ENCODE peak calls at places on chromosomes 3 and 15, in seven cellular contexts. One of them, this sample, is unnamed.

GRCh38 chr3:50639055-50639494 is 22.1 kb downstream of the MAPKAPK3 start:
- DNase-seq in HepG2: no peak
- DNase-seq in pancreas: no peak
- DNase-seq in left ventricle myocardium inferior: no peak
- DNase-seq in Karpas-422: no peak
- DNase-seq in A549: no peak
- DNase-seq in testis: no peak
- DNase-seq in this sample: no peak

GRCh38 chr3:187368251-187368733 is at the start of gene RTP4:
- DNase-seq in HepG2: peak; percentile 37
- DNase-seq in pancreas: peak; percentile 4
- DNase-seq in left ventricle myocardium inferior: no peak
- DNase-seq in Karpas-422: peak; percentile 79
- DNase-seq in A549: no peak
- DNase-seq in testis: peak; percentile 32
- DNase-seq in this sample: no peak

GRCh38 chr15:92014461-92015030 is 161.0 kb downstream of the SLCO3A1 start:
- DNase-seq in HepG2: no peak
- DNase-seq in pancreas: no peak
- DNase-seq in left ventricle myocardium inferior: no peak
- DNase-seq in Karpas-422: peak; percentile 68
- DNase-seq in A549: no peak
- DNase-seq in testis: peak; percentile 76
- DNase-seq in this sample: no peak

GRCh38 chr3:136787226-136787793 is 31.6 kb upstream of the SLC35G2 start:
- DNase-seq in HepG2: peak; percentile 27
- DNase-seq in pancreas: peak; percentile 18
- DNase-seq in left ventricle myocardium inferior: no peak
- DNase-seq in Karpas-422: no peak
- DNase-seq in A549: no peak
- DNase-seq in testis: peak; percentile 18
- DNase-seq in this sample: peak; percentile 38

GRCh38 chr3:67076607-67077006 is 78.5 kb downstream of the KBTBD8 start:
- DNase-seq in HepG2: no peak
- DNase-seq in pancreas: no peak
- DNase-seq in left ventricle myocardium inferior: no peak
- DNase-seq in Karpas-422: no peak
- DNase-seq in A549: no peak
- DNase-seq in testis: no peak
- DNase-seq in this sample: no peak

GRCh38 chr3:70383360-70383831 is 71.0 kb upstream of the MDFIC2 start:
- DNase-seq in HepG2: no peak
- DNase-seq in pancreas: no peak
- DNase-seq in left ventricle myocardium inferior: no peak
- DNase-seq in Karpas-422: no peak
- DNase-seq in A549: no peak
- DNase-seq in testis: no peak
- DNase-seq in this sample: no peak

GRCh38 chr15:54026891-54027290 is 48.6 kb downstream of the UNC13C start:
- DNase-seq in HepG2: no peak
- DNase-seq in pancreas: no peak
- DNase-seq in left ventricle myocardium inferior: no peak
- DNase-seq in Karpas-422: no peak
- DNase-seq in A549: no peak
- DNase-seq in testis: no peak
- DNase-seq in this sample: no peak

GRCh38 chr15:70426065-70426821 is 328.5 kb upstream of the TLE3 start:
- DNase-seq in HepG2: no peak
- DNase-seq in pancreas: no peak
- DNase-seq in left ventricle myocardium inferior: no peak
- DNase-seq in Karpas-422: no peak
- DNase-seq in A549: no peak
- DNase-seq in testis: no peak
- DNase-seq in this sample: peak; percentile 52

GRCh38 chr3:72776-73175 is 123.8 kb upstream of the CHL1 start:
- DNase-seq in HepG2: no peak
- DNase-seq in pancreas: no peak
- DNase-seq in left ventricle myocardium inferior: no peak
- DNase-seq in Karpas-422: no peak
- DNase-seq in A549: no peak
- DNase-seq in testis: peak; percentile 22
- DNase-seq in this sample: no peak

GRCh38 chr15:38651328-38652038 is 86.9 kb upstream of the RASGRP1 start:
- DNase-seq in HepG2: no peak
- DNase-seq in pancreas: no peak
- DNase-seq in left ventricle myocardium inferior: no peak
- DNase-seq in Karpas-422: peak; percentile 91
- DNase-seq in A549: no peak
- DNase-seq in testis: no peak
- DNase-seq in this sample: no peak

GRCh38 chr3:123084192-123084591 is 17.4 kb downstream of the PDIA5 start:
- DNase-seq in HepG2: peak; percentile 9
- DNase-seq in pancreas: no peak
- DNase-seq in left ventricle myocardium inferior: peak; percentile 54
- DNase-seq in Karpas-422: no peak
- DNase-seq in A549: no peak
- DNase-seq in testis: peak; percentile 82
- DNase-seq in this sample: no peak

GRCh38 chr15:92383528-92384326 is 10.0 kb upstream of the ST8SIA2 start:
- DNase-seq in HepG2: peak; percentile 15
- DNase-seq in pancreas: no peak
- DNase-seq in left ventricle myocardium inferior: no peak
- DNase-seq in Karpas-422: peak; percentile 70
- DNase-seq in A549: peak; percentile 65
- DNase-seq in testis: peak; percentile 44
- DNase-seq in this sample: no peak

GRCh38 chr15:62896969-62897486 is 145.5 kb upstream of the TPM1 start:
- DNase-seq in HepG2: peak; percentile 93
- DNase-seq in pancreas: peak; percentile 91
- DNase-seq in left ventricle myocardium inferior: peak; percentile 89
- DNase-seq in Karpas-422: peak; percentile 28
- DNase-seq in A549: peak; percentile 96
- DNase-seq in testis: peak; percentile 79
- DNase-seq in this sample: peak; percentile 99

GRCh38 chr3:66338927-66339326 is 118.1 kb downstream of the SLC25A26 start:
- DNase-seq in HepG2: no peak
- DNase-seq in pancreas: no peak
- DNase-seq in left ventricle myocardium inferior: no peak
- DNase-seq in Karpas-422: no peak
- DNase-seq in A549: no peak
- DNase-seq in testis: no peak
- DNase-seq in this sample: no peak

GRCh38 chr3:50303038-50303815 is at the start of gene HYAL1:
- DNase-seq in HepG2: peak; percentile 91
- DNase-seq in pancreas: peak; percentile 63
- DNase-seq in left ventricle myocardium inferior: peak; percentile 84
- DNase-seq in Karpas-422: no peak
- DNase-seq in A549: no peak
- DNase-seq in testis: no peak
- DNase-seq in this sample: no peak

GRCh38 chr15:51727141-51727897 is 10.1 kb downstream of the LYSMD2 start:
- DNase-seq in HepG2: peak; percentile 11
- DNase-seq in pancreas: no peak
- DNase-seq in left ventricle myocardium inferior: no peak
- DNase-seq in Karpas-422: peak; percentile 67
- DNase-seq in A549: peak; percentile 34
- DNase-seq in testis: no peak
- DNase-seq in this sample: no peak

GRCh38 chr15:68677996-68678395 is 99.2 kb downstream of the CORO2B start:
- DNase-seq in HepG2: no peak
- DNase-seq in pancreas: no peak
- DNase-seq in left ventricle myocardium inferior: no peak
- DNase-seq in Karpas-422: peak; percentile 20
- DNase-seq in A549: no peak
- DNase-seq in testis: no peak
- DNase-seq in this sample: no peak

GRCh38 chr3:119726909-119727308 is 24.1 kb downstream of the CFAP91 start:
- DNase-seq in HepG2: no peak
- DNase-seq in pancreas: no peak
- DNase-seq in left ventricle myocardium inferior: no peak
- DNase-seq in Karpas-422: no peak
- DNase-seq in A549: no peak
- DNase-seq in testis: no peak
- DNase-seq in this sample: no peak

GRCh38 chr3:188546835-188547670 is 393.1 kb downstream of the LPP start:
- DNase-seq in HepG2: peak; percentile 78
- DNase-seq in pancreas: no peak
- DNase-seq in left ventricle myocardium inferior: no peak
- DNase-seq in Karpas-422: no peak
- DNase-seq in A549: peak; percentile 10
- DNase-seq in testis: no peak
- DNase-seq in this sample: no peak

GRCh38 chr3:170864525-170865208 is 5.3 kb downstream of the RPL22L1 start:
- DNase-seq in HepG2: no peak
- DNase-seq in pancreas: no peak
- DNase-seq in left ventricle myocardium inferior: no peak
- DNase-seq in Karpas-422: peak; percentile 59
- DNase-seq in A549: no peak
- DNase-seq in testis: no peak
- DNase-seq in this sample: no peak

GRCh38 chr15:58856090-58856489 is 77.4 kb downstream of the SLTM start:
- DNase-seq in HepG2: no peak
- DNase-seq in pancreas: no peak
- DNase-seq in left ventricle myocardium inferior: no peak
- DNase-seq in Karpas-422: no peak
- DNase-seq in A549: no peak
- DNase-seq in testis: no peak
- DNase-seq in this sample: peak; percentile 78

GRCh38 chr15:78067328-78068241 is 9.9 kb downstream of the TBC1D2B start:
- DNase-seq in HepG2: no peak
- DNase-seq in pancreas: no peak
- DNase-seq in left ventricle myocardium inferior: no peak
- DNase-seq in Karpas-422: peak; percentile 58
- DNase-seq in A549: no peak
- DNase-seq in testis: no peak
- DNase-seq in this sample: no peak

GRCh38 chr15:78065284-78065872 is 12.1 kb downstream of the TBC1D2B start:
- DNase-seq in HepG2: peak; percentile 99
- DNase-seq in pancreas: no peak
- DNase-seq in left ventricle myocardium inferior: peak; percentile 55
- DNase-seq in Karpas-422: no peak
- DNase-seq in A549: no peak
- DNase-seq in testis: peak; percentile 67
- DNase-seq in this sample: peak; percentile 98

GRCh38 chr15:78063966-78064365 is 13.5 kb downstream of the TBC1D2B start:
- DNase-seq in HepG2: no peak
- DNase-seq in pancreas: no peak
- DNase-seq in left ventricle myocardium inferior: no peak
- DNase-seq in Karpas-422: no peak
- DNase-seq in A549: no peak
- DNase-seq in testis: no peak
- DNase-seq in this sample: no peak

GRCh38 chr15:78064544-78064943 is 13.0 kb downstream of the TBC1D2B start:
- DNase-seq in HepG2: no peak
- DNase-seq in pancreas: no peak
- DNase-seq in left ventricle myocardium inferior: no peak
- DNase-seq in Karpas-422: no peak
- DNase-seq in A549: no peak
- DNase-seq in testis: no peak
- DNase-seq in this sample: no peak

GRCh38 chr15:78065973-78066946 is 11.3 kb downstream of the TBC1D2B start:
- DNase-seq in HepG2: no peak
- DNase-seq in pancreas: no peak
- DNase-seq in left ventricle myocardium inferior: no peak
- DNase-seq in Karpas-422: peak; percentile 71
- DNase-seq in A549: no peak
- DNase-seq in testis: no peak
- DNase-seq in this sample: no peak
- H3K27ac ChIP-seq in HepG2: peak overlapping the region; percentile 73
- H3K27ac ChIP-seq in pancreas: peak overlapping the region; percentile 76
- H3K27ac ChIP-seq in left ventricle myocardium inferior: peak overlapping the region; percentile 85
- H3K27ac ChIP-seq in Karpas-422: peak overlapping the region; percentile 94
- H3K27ac ChIP-seq in A549: no peak overlapping the region
- H3K27ac ChIP-seq in testis: peak overlapping the region; percentile 63
- H3K27ac ChIP-seq in this sample: peak overlapping the region; percentile 71

GRCh38 chr15:67134577-67135492 is 69.4 kb downstream of the SMAD3 start:
- DNase-seq in HepG2: no peak
- DNase-seq in pancreas: no peak
- DNase-seq in left ventricle myocardium inferior: no peak
- DNase-seq in Karpas-422: no peak
- DNase-seq in A549: no peak
- DNase-seq in testis: no peak
- DNase-seq in this sample: no peak

GRCh38 chr15:67137319-67137718 is 71.9 kb downstream of the SMAD3 start:
- DNase-seq in HepG2: no peak
- DNase-seq in pancreas: no peak
- DNase-seq in left ventricle myocardium inferior: no peak
- DNase-seq in Karpas-422: no peak
- DNase-seq in A549: no peak
- DNase-seq in testis: no peak
- DNase-seq in this sample: no peak

GRCh38 chr15:67133738-67134576 is 68.6 kb downstream of the SMAD3 start:
- DNase-seq in HepG2: no peak
- DNase-seq in pancreas: no peak
- DNase-seq in left ventricle myocardium inferior: no peak
- DNase-seq in Karpas-422: peak; percentile 83
- DNase-seq in A549: peak; percentile 47
- DNase-seq in testis: no peak
- DNase-seq in this sample: no peak

GRCh38 chr15:67136802-67137201 is 71.4 kb downstream of the SMAD3 start:
- DNase-seq in HepG2: no peak
- DNase-seq in pancreas: no peak
- DNase-seq in left ventricle myocardium inferior: no peak
- DNase-seq in Karpas-422: no peak
- DNase-seq in A549: no peak
- DNase-seq in testis: no peak
- DNase-seq in this sample: no peak

GRCh38 chr15:67135494-67135893 is 70.1 kb downstream of the SMAD3 start:
- DNase-seq in HepG2: peak; percentile 71
- DNase-seq in pancreas: no peak
- DNase-seq in left ventricle myocardium inferior: no peak
- DNase-seq in Karpas-422: no peak
- DNase-seq in A549: no peak
- DNase-seq in testis: no peak
- DNase-seq in this sample: no peak
- H3K4me1 ChIP-seq in HepG2: peaks cover 91% of the 10 kb centered on the region
- H3K4me1 ChIP-seq in pancreas: peaks cover 39% of the 10 kb centered on the region
- H3K4me1 ChIP-seq in left ventricle myocardium inferior: peaks cover 93% of the 10 kb centered on the region
- H3K4me1 ChIP-seq in Karpas-422: peaks cover 21% of the 10 kb centered on the region
- H3K4me1 ChIP-seq in A549: peaks cover 100% of the 10 kb centered on the region
- H3K4me1 ChIP-seq in testis: peaks cover 38% of the 10 kb centered on the region
- H3K4me1 ChIP-seq in this sample: peaks cover 74% of the 10 kb centered on the region

DNA sequence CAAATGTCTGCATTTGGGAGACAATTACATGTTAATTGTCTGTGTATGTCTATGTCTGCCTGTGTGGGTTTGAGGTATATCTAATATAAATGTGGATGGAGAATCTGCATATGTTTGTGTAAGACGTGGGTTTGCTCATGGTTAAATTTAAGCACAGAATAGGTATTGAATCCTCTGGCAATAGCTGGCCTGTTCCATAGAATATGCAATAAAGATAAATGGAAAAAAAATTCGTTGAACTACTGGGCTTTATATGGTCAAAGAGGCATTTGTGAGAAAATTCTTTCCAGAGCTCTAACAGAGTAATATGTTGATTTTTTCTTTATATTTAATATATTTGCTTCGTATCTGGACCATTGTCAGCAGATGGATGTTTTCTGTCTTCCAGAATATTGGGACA is 1.4 kb downstream of the VPS8 start:
- DNase-seq in HepG2: no peak
- DNase-seq in pancreas: no peak
- DNase-seq in left ventricle myocardium inferior: no peak
- DNase-seq in Karpas-422: no peak
- DNase-seq in A549: no peak
- DNase-seq in testis: no peak
- DNase-seq in this sample: no peak
- H3K4me3 ChIP-seq in HepG2: peak overlapping the region; percentile 78
- H3K4me3 ChIP-seq in pancreas: no peak overlapping the region
- H3K4me3 ChIP-seq in left ventricle myocardium inferior: peak overlapping the region; percentile 81
- H3K4me3 ChIP-seq in Karpas-422: peak overlapping the region; percentile 84
- H3K4me3 ChIP-seq in A549: peak overlapping the region; percentile 66
- H3K4me3 ChIP-seq in testis: no peak overlapping the region
- H3K4me3 ChIP-seq in this sample: no peak overlapping the region

GRCh38 chr15:88913850-88914169 is 631 bp upstream of the MFGE8 start:
- DNase-seq in HepG2: no peak
- DNase-seq in pancreas: no peak
- DNase-seq in left ventricle myocardium inferior: no peak
- DNase-seq in Karpas-422: no peak
- DNase-seq in A549: peak; percentile 62
- DNase-seq in testis: no peak
- DNase-seq in this sample: no peak
- H3K27ac ChIP-seq in HepG2: no peak overlapping the region
- H3K27ac ChIP-seq in pancreas: no peak overlapping the region
- H3K27ac ChIP-seq in left ventricle myocardium inferior: peak overlapping the region; percentile 95
- H3K27ac ChIP-seq in Karpas-422: no peak overlapping the region
- H3K27ac ChIP-seq in A549: peak overlapping the region; percentile 89
- H3K27ac ChIP-seq in testis: no peak overlapping the region
- H3K27ac ChIP-seq in this sample: peak overlapping the region; percentile 73

This sample was measured in SJSA1.